ENCODE peak calls at places on chromosomes 2 and 18, in six cellular contexts. One of them, this sample, is unnamed.

GRCh38 chr18:10271481-10271880 is 183.0 kb upstream of the APCDD1 start:
- DNase-seq in kidney: no peak
- DNase-seq in endothelial cell: no peak
- DNase-seq in left lung: no peak
- DNase-seq in left ventricle myocardium inferior: no peak
- DNase-seq in OCI-LY7: no peak
- DNase-seq in this sample: no peak

GRCh38 chr18:79624356-79624961 is 55.1 kb upstream of the CTDP1 start:
- DNase-seq in kidney: peak; percentile 44
- DNase-seq in left lung: no peak
- DNase-seq in OCI-LY7: peak; percentile 37
- DNase-seq in endothelial cell: no peak
- DNase-seq in left ventricle myocardium inferior: no peak
- DNase-seq in this sample: no peak

GRCh38 chr2:230347659-230348305 is 20.8 kb downstream of the SP140L start:
- DNase-seq in left lung: no peak
- DNase-seq in kidney: no peak
- DNase-seq in endothelial cell: no peak
- DNase-seq in OCI-LY7: no peak
- DNase-seq in left ventricle myocardium inferior: no peak
- DNase-seq in this sample: no peak

GRCh38 chr2:173355132-173355865 is 627 bp downstream of the CDCA7 start:
- DNase-seq in kidney: peak; percentile 66
- DNase-seq in left ventricle myocardium inferior: peak; percentile 32
- DNase-seq in left lung: peak; percentile 51
- DNase-seq in OCI-LY7: peak; percentile 86
- DNase-seq in endothelial cell: peak; percentile 56
- DNase-seq in this sample: peak; percentile 70

GRCh38 chr2:8441986-8442385 is 239.9 kb upstream of the ID2 start:
- DNase-seq in left ventricle myocardium inferior: no peak
- DNase-seq in OCI-LY7: peak; percentile 69
- DNase-seq in left lung: no peak
- DNase-seq in endothelial cell: no peak
- DNase-seq in kidney: peak; percentile 11
- DNase-seq in this sample: no peak

GRCh38 chr2:239271471-239272255 is 129.2 kb downstream of the HDAC4 start:
- DNase-seq in left lung: no peak
- DNase-seq in left ventricle myocardium inferior: no peak
- DNase-seq in OCI-LY7: no peak
- DNase-seq in endothelial cell: no peak
- DNase-seq in kidney: no peak
- DNase-seq in this sample: no peak

GRCh38 chr2:68746408-68746807 is 11.8 kb downstream of the ARHGAP25 start:
- DNase-seq in left lung: no peak
- DNase-seq in OCI-LY7: no peak
- DNase-seq in endothelial cell: no peak
- DNase-seq in left ventricle myocardium inferior: no peak
- DNase-seq in kidney: no peak
- DNase-seq in this sample: no peak

GRCh38 chr2:225894240-225894980 is 494.9 kb downstream of the NYAP2 start:
- DNase-seq in left ventricle myocardium inferior: no peak
- DNase-seq in left lung: no peak
- DNase-seq in endothelial cell: no peak
- DNase-seq in kidney: no peak
- DNase-seq in OCI-LY7: no peak
- DNase-seq in this sample: no peak

GRCh38 chr18:61141691-61142090 is 191.5 kb upstream of the CDH20 start:
- DNase-seq in OCI-LY7: no peak
- DNase-seq in left lung: no peak
- DNase-seq in kidney: no peak
- DNase-seq in left ventricle myocardium inferior: no peak
- DNase-seq in endothelial cell: no peak
- DNase-seq in this sample: no peak

GRCh38 chr2:182368446-182368845 is 58.4 kb downstream of the PDE1A start:
- DNase-seq in endothelial cell: no peak
- DNase-seq in OCI-LY7: no peak
- DNase-seq in kidney: no peak
- DNase-seq in left ventricle myocardium inferior: no peak
- DNase-seq in left lung: no peak
- DNase-seq in this sample: no peak

GRCh38 chr2:121722479-121722878 is 14.2 kb downstream of the NIFK start:
- DNase-seq in left ventricle myocardium inferior: no peak
- DNase-seq in endothelial cell: no peak
- DNase-seq in kidney: no peak
- DNase-seq in left lung: no peak
- DNase-seq in OCI-LY7: no peak
- DNase-seq in this sample: no peak

GRCh38 chr18:9417081-9417841 is 58.1 kb upstream of the RALBP1 start:
- DNase-seq in left ventricle myocardium inferior: peak; percentile 37
- DNase-seq in endothelial cell: no peak
- DNase-seq in OCI-LY7: no peak
- DNase-seq in kidney: peak; percentile 87
- DNase-seq in left lung: no peak
- DNase-seq in this sample: peak; percentile 49

GRCh38 chr2:74685408-74685807 is 31.4 kb downstream of the SEMA4F start:
- DNase-seq in left ventricle myocardium inferior: no peak
- DNase-seq in kidney: no peak
- DNase-seq in endothelial cell: no peak
- DNase-seq in OCI-LY7: no peak
- DNase-seq in left lung: no peak
- DNase-seq in this sample: no peak

GRCh38 chr2:177245010-177245422 is 19.5 kb downstream of the NFE2L2 start:
- DNase-seq in left lung: no peak
- DNase-seq in left ventricle myocardium inferior: no peak
- DNase-seq in OCI-LY7: no peak
- DNase-seq in endothelial cell: no peak
- DNase-seq in kidney: no peak
- DNase-seq in this sample: no peak

GRCh38 chr2:240857039-240858008 is 11.3 kb upstream of the AGXT start:
- DNase-seq in left lung: no peak
- DNase-seq in OCI-LY7: no peak
- DNase-seq in left ventricle myocardium inferior: no peak
- DNase-seq in endothelial cell: no peak
- DNase-seq in kidney: no peak
- DNase-seq in this sample: no peak

GRCh38 chr2:133972297-133972696 is 281.6 kb upstream of the MGAT5 start:
- DNase-seq in left lung: no peak
- DNase-seq in left ventricle myocardium inferior: no peak
- DNase-seq in kidney: no peak
- DNase-seq in endothelial cell: no peak
- DNase-seq in OCI-LY7: no peak
- DNase-seq in this sample: no peak

GRCh38 chr2:133967326-133967725 is 286.5 kb upstream of the MGAT5 start:
- DNase-seq in left ventricle myocardium inferior: no peak
- DNase-seq in OCI-LY7: no peak
- DNase-seq in left lung: no peak
- DNase-seq in kidney: no peak
- DNase-seq in endothelial cell: no peak
- DNase-seq in this sample: no peak

GRCh38 chr2:133968446-133968845 is 285.4 kb upstream of the MGAT5 start:
- DNase-seq in left ventricle myocardium inferior: no peak
- DNase-seq in OCI-LY7: no peak
- DNase-seq in endothelial cell: no peak
- DNase-seq in kidney: no peak
- DNase-seq in left lung: no peak
- DNase-seq in this sample: no peak

GRCh38 chr2:133972786-133973185 is 281.1 kb upstream of the MGAT5 start:
- DNase-seq in endothelial cell: no peak
- DNase-seq in left lung: no peak
- DNase-seq in left ventricle myocardium inferior: no peak
- DNase-seq in OCI-LY7: no peak
- DNase-seq in kidney: no peak
- DNase-seq in this sample: no peak

GRCh38 chr2:133970641-133971040 is 283.2 kb upstream of the MGAT5 start:
- DNase-seq in left ventricle myocardium inferior: no peak
- DNase-seq in endothelial cell: no peak
- DNase-seq in kidney: no peak
- DNase-seq in OCI-LY7: no peak
- DNase-seq in left lung: no peak
- DNase-seq in this sample: no peak
- TF ChIP-seq CTCF in left ventricle myocardium inferior: no peak
- TF ChIP-seq CTCF in endothelial cell: no peak
- TF ChIP-seq CTCF in kidney: no peak
- TF ChIP-seq CTCF in OCI-LY7: no peak
- TF ChIP-seq CTCF in left lung: no peak
- TF ChIP-seq CTCF in this sample: no peak

GRCh38 chr2:79512442-79513401 is at the start of gene CTNNA2:
- DNase-seq in left lung: no peak
- DNase-seq in left ventricle myocardium inferior: no peak
- DNase-seq in OCI-LY7: no peak
- DNase-seq in kidney: peak; percentile 75
- DNase-seq in endothelial cell: peak; percentile 90
- DNase-seq in this sample: peak; percentile 98
- TF ChIP-seq CTCF in left lung: no peak
- TF ChIP-seq CTCF in left ventricle myocardium inferior: peak; percentile 30
- TF ChIP-seq CTCF in OCI-LY7: no peak
- TF ChIP-seq CTCF in kidney: peak; percentile 39
- TF ChIP-seq CTCF in endothelial cell: peak; percentile 62
- TF ChIP-seq CTCF in this sample: peak; percentile 59

GRCh38 chr2:59181347-59181746 is 940.2 kb upstream of the FANCL start:
- DNase-seq in OCI-LY7: no peak
- DNase-seq in left lung: no peak
- DNase-seq in endothelial cell: no peak
- DNase-seq in kidney: no peak
- DNase-seq in left ventricle myocardium inferior: no peak
- DNase-seq in this sample: no peak

GRCh38 chr2:59184281-59185020 is 943.3 kb upstream of the FANCL start:
- DNase-seq in left ventricle myocardium inferior: no peak
- DNase-seq in kidney: no peak
- DNase-seq in OCI-LY7: no peak
- DNase-seq in endothelial cell: no peak
- DNase-seq in left lung: no peak
- DNase-seq in this sample: no peak

GRCh38 chr2:59183070-59183469 is 941.9 kb upstream of the FANCL start:
- DNase-seq in kidney: no peak
- DNase-seq in left ventricle myocardium inferior: no peak
- DNase-seq in left lung: no peak
- DNase-seq in OCI-LY7: no peak
- DNase-seq in endothelial cell: no peak
- DNase-seq in this sample: no peak

GRCh38 chr2:59180111-59180510 is 939.0 kb upstream of the FANCL start:
- DNase-seq in OCI-LY7: no peak
- DNase-seq in left ventricle myocardium inferior: no peak
- DNase-seq in kidney: no peak
- DNase-seq in left lung: no peak
- DNase-seq in endothelial cell: no peak
- DNase-seq in this sample: no peak

DNA sequence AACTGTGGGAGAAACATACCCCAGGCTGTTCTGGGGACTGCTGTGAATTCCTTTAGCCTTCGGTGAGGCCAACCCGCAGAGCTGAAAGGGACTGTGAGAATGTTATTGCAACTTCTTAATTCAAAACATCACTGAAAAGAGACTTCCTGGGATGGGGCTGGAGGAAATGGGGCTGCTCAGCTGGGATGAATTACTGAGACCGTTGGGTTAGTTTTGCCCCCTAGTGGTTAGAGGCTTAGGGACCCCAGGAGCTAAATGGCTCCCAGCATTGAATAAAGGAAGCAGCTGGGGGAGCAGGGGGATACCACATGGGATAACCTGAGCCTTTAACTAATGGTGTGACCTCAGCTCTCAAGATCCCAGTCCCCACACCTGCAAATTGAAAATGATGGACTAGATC is 941.1 kb upstream of the FANCL start:
- DNase-seq in endothelial cell: peak; percentile 45
- DNase-seq in kidney: no peak
- DNase-seq in left ventricle myocardium inferior: no peak
- DNase-seq in left lung: no peak
- DNase-seq in OCI-LY7: peak; percentile 35
- DNase-seq in this sample: peak; percentile 78
- TF ChIP-seq CTCF in endothelial cell: peak; percentile 69
- TF ChIP-seq CTCF in kidney: no peak
- TF ChIP-seq CTCF in left ventricle myocardium inferior: peak; percentile 56
- TF ChIP-seq CTCF in left lung: peak; percentile 13
- TF ChIP-seq CTCF in OCI-LY7: peak; percentile 80
- TF ChIP-seq CTCF in this sample: peak; percentile 64

GRCh38 chr2:209208211-209208610 is 215.6 kb upstream of the MAP2 start:
- DNase-seq in left ventricle myocardium inferior: no peak
- DNase-seq in left lung: no peak
- DNase-seq in kidney: no peak
- DNase-seq in OCI-LY7: peak; percentile 0
- DNase-seq in endothelial cell: peak; percentile 54
- DNase-seq in this sample: peak; percentile 64
- TF ChIP-seq CTCF in left ventricle myocardium inferior: peak; percentile 41
- TF ChIP-seq CTCF in left lung: peak; percentile 33
- TF ChIP-seq CTCF in kidney: peak; percentile 62
- TF ChIP-seq CTCF in OCI-LY7: peak; percentile 74
- TF ChIP-seq CTCF in endothelial cell: peak; percentile 73
- TF ChIP-seq CTCF in this sample: peak; percentile 90

GRCh38 chr2:190080527-190081049 is 18.1 kb upstream of the MSTN start:
- DNase-seq in kidney: no peak
- DNase-seq in left lung: no peak
- DNase-seq in left ventricle myocardium inferior: no peak
- DNase-seq in endothelial cell: no peak
- DNase-seq in OCI-LY7: no peak
- DNase-seq in this sample: no peak

GRCh38 chr2:190079160-190079559 is 16.6 kb upstream of the MSTN start:
- DNase-seq in OCI-LY7: no peak
- DNase-seq in left ventricle myocardium inferior: no peak
- DNase-seq in endothelial cell: no peak
- DNase-seq in kidney: no peak
- DNase-seq in left lung: no peak
- DNase-seq in this sample: no peak

GRCh38 chr2:190088917-190089316 is 26.4 kb upstream of the MSTN start:
- DNase-seq in kidney: no peak
- DNase-seq in OCI-LY7: peak; percentile 74
- DNase-seq in left lung: no peak
- DNase-seq in endothelial cell: peak; percentile 57
- DNase-seq in left ventricle myocardium inferior: no peak
- DNase-seq in this sample: peak; percentile 82

GRCh38 chr2:190090148-190090547 is 27.6 kb upstream of the MSTN start:
- DNase-seq in OCI-LY7: no peak
- DNase-seq in left lung: no peak
- DNase-seq in endothelial cell: no peak
- DNase-seq in kidney: no peak
- DNase-seq in left ventricle myocardium inferior: no peak
- DNase-seq in this sample: no peak

GRCh38 chr2:190084704-190085103 is 22.2 kb upstream of the MSTN start:
- DNase-seq in left ventricle myocardium inferior: no peak
- DNase-seq in kidney: no peak
- DNase-seq in left lung: no peak
- DNase-seq in OCI-LY7: no peak
- DNase-seq in endothelial cell: no peak
- DNase-seq in this sample: no peak
- TF ChIP-seq CTCF in left ventricle myocardium inferior: no peak
- TF ChIP-seq CTCF in kidney: no peak
- TF ChIP-seq CTCF in left lung: no peak
- TF ChIP-seq CTCF in OCI-LY7: no peak
- TF ChIP-seq CTCF in endothelial cell: no peak
- TF ChIP-seq CTCF in this sample: peak; percentile 26

This sample was measured in neural progenitor cell.